ENCODE peak calls at places on chromosomes 6 and 20, in four cellular contexts. O, B, G and Y are unnamed samples.

GRCh38 chr20:44625361-44625760 is 26.1 kb downstream of the ADA start:
- DNase-seq in O (no peak), B (no peak), G (no peak), Y (no peak)

GRCh38 chr20:49282584-49283171 is 4.8 kb upstream of the ZNFX1 start:
- DNase-seq in O (no peak), B (no peak), G (no peak), Y (no peak)

GRCh38 chr6:156250593-156250992 is 526.6 kb upstream of the ARID1B start:
- DNase-seq in O (no peak), B (peak), G (no peak), Y (no peak)

GRCh38 chr6:155261146-155261900 is 2.5 kb upstream of the CLDN20 start:
- DNase-seq in O (no peak), B (no peak), G (no peak), Y (no peak)

GRCh38 chr6:145031001-145031400 is 704.3 kb downstream of the EPM2A start:
- DNase-seq in O (peak), B (no peak), G (no peak), Y (no peak)

GRCh38 chr6:42402184-42402583 is 49.5 kb downstream of the TRERF1 start:
- DNase-seq in O (peak), B (peak), G (no peak), Y (no peak)

GRCh38 chr6:35370124-35370741 is 27.9 kb downstream of the PPARD start:
- DNase-seq in O (peak), B (peak), G (no peak), Y (peak)

GRCh38 chr6:25503686-25504085 is 148.3 kb upstream of the SCGN start:
- DNase-seq in O (no peak), B (no peak), G (no peak), Y (no peak)

GRCh38 chr20:32457476-32457986 is 99.4 kb downstream of the ASXL1 start:
- DNase-seq in O (peak), B (no peak), G (peak), Y (peak)

GRCh38 chr20:51037499-51038110 is 14.7 kb upstream of the KCNG1 start:
- DNase-seq in O (no peak), B (no peak), G (no peak), Y (peak)

GRCh38 chr6:106510090-106510970 is 119.0 kb downstream of the RTN4IP1 start:
- DNase-seq in O (peak), B (peak), G (no peak), Y (no peak)